ENCODE peak calls at places on chromosomes 12 and 14, in seven cellular contexts. J is neuronal stem cell, K is H9, L is IMR-90, R is trophoblast cell, G is mesenchymal stem cell, V is H1. B is an unnamed sample.

GRCh38 chr12:107593713-107594381 is 91.8 kb upstream of the PWP1 start:
- DNase-seq in J (no peak), K (no peak), L (no peak), R (peak; percentile 15), G (no peak), V (no peak), B (peak; percentile 53)

GRCh38 chr14:75979071-75979571 is 2.7 kb downstream of the TGFB3 start:
- DNase-seq in J (no peak), K (peak; percentile 62), L (peak; percentile 38), R (no peak), G (peak; percentile 18), V (peak; percentile 74), B (peak; percentile 57)

GRCh38 chr14:106820119-106820518 is 1293.7 kb downstream of the TMEM121 start:
- DNase-seq in J (no peak), K (no peak), L (no peak), R (no peak), G (no peak), V (no peak), B (no peak)

GRCh38 chr12:54300732-54301427 is at the start of gene NFE2:
- DNase-seq in J (peak; percentile 66), K (peak; percentile 93), L (peak; percentile 77), R (peak; percentile 90), G (peak; percentile 78), V (peak; percentile 85), B (peak; percentile 97)

GRCh38 chr14:24058260-24058950 is 6.6 kb downstream of the CARMIL3 start:
- DNase-seq in J (peak; percentile 72), K (no peak), L (peak; percentile 64), R (peak; percentile 71), G (peak; percentile 76), V (peak; percentile 84), B (peak; percentile 80)

GRCh38 chr12:75766263-75767160 is 255.1 kb upstream of the KRR1 start:
- DNase-seq in J (no peak), K (no peak), L (peak; percentile 80), R (no peak), G (peak; percentile 59), V (no peak), B (peak; percentile 78)

GRCh38 chr12:57459750-57460400 is at the start of gene GLI1:
- DNase-seq in J (no peak), K (peak; percentile 72), L (peak; percentile 28), R (no peak), G (no peak), V (no peak), B (peak; percentile 36)

GRCh38 chr14:65847065-65847847 is 434.7 kb downstream of the FUT8 start:
- DNase-seq in J (no peak), K (no peak), L (no peak), R (no peak), G (no peak), V (no peak), B (no peak)

GRCh38 chr14:96252323-96253052 is 3.5 kb upstream of the BDKRB1 start:
- DNase-seq in J (no peak), K (no peak), L (no peak), R (no peak), G (no peak), V (no peak), B (no peak)

GRCh38 chr12:79689477-79690155 is 1.1 kb downstream of the PAWR start:
- DNase-seq in J (peak; percentile 42), K (peak; percentile 57), L (peak; percentile 55), R (peak; percentile 45), G (peak; percentile 77), V (peak; percentile 66), B (peak; percentile 83)

GRCh38 chr12:88401153-88401552 is 179.1 kb downstream of the KITLG start:
- DNase-seq in J (no peak), K (no peak), L (peak; percentile 58), R (no peak), G (no peak), V (no peak), B (no peak)

GRCh38 chr14:23579311-23579630 is 681 bp upstream of the JPH4 start:
- DNase-seq in J (no peak), K (no peak), L (no peak), R (no peak), G (no peak), V (peak; percentile 50), B (no peak)

GRCh38 chr14:51304956-51305355 is 64.9 kb downstream of the TMX1 start:
- DNase-seq in J (no peak), K (no peak), L (peak; percentile 96), R (no peak), G (peak; percentile 99), V (no peak), B (no peak)

GRCh38 chr12:62683724-62684501 is 217.3 kb downstream of the MON2 start:
- DNase-seq in J (no peak), K (no peak), L (peak; percentile 30), R (no peak), G (no peak), V (no peak), B (peak; percentile 36)

GRCh38 chr12:18323159-18323558 is 61.8 kb downstream of the PIK3C2G start:
- DNase-seq in J (no peak), K (no peak), L (peak; percentile 52), R (no peak), G (peak; percentile 10), V (no peak), B (no peak)

GRCh38 chr12:7142057-7142644 is 12.0 kb downstream of the CLSTN3 start:
- DNase-seq in J (peak; percentile 39), K (peak; percentile 81), L (peak; percentile 39), R (peak; percentile 46), G (peak; percentile 59), V (peak; percentile 85), B (peak; percentile 76)

GRCh38 chr12:82972624-82973023 is 285.9 kb downstream of the TMTC2 start:
- DNase-seq in J (no peak), K (no peak), L (no peak), R (no peak), G (no peak), V (no peak), B (no peak)

GRCh38 chr12:68240975-68241374 is 12.4 kb downstream of the IL22 start:
- DNase-seq in J (no peak), K (no peak), L (peak; percentile 57), R (no peak), G (peak; percentile 59), V (no peak), B (no peak)

GRCh38 chr12:96210376-96211055 is 16.3 kb downstream of the ELK3 start:
- DNase-seq in J (no peak), K (no peak), L (no peak), R (no peak), G (no peak), V (no peak), B (no peak)

DNA sequence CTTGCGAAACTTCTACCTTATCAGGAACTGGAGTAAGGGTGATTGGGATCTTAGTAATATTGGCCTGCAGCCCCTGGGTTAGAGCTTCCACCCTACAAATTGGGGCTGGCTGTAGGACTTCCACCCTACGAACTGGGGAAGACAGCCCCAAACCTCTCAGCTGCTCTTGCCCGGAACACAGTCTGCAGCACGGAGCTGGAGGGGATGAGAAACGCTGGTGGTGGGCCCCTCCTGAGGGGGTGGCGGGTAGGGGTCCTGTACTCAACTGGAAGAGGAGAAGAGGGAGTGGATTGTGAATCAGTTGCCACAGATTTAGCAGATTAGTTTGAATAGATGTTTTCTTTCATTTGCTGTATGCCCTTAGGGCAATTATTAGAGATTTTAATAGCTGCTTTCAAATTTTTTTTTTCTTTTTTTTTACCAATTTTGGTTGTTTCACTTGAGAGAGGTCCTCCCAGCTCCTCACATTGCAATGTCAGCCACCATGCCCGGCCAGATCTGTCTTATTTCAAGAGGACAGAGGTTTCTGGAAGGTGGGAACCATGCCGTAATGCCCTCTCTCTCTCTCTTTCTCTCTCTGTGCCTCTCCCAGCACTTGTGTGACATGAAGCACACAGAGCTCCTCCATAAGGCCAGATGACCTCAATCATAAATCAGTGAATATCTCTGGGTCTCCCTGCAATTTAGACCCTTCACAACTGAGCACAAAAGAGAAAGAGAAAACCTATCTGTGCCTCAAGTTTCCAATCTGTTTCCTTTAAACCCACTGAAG is 123.3 kb downstream of the DICER1 start:
- DNase-seq in J (no peak), K (no peak), L (no peak), R (no peak), G (no peak), V (peak; percentile 19), B (no peak)
- H2BK120ac ChIP-seq in J (no peak overlapping the region), K (no peak overlapping the region), L (no peak overlapping the region), R (no peak overlapping the region), G (no peak overlapping the region), V (no peak overlapping the region), B (no peak overlapping the region)

DNA sequence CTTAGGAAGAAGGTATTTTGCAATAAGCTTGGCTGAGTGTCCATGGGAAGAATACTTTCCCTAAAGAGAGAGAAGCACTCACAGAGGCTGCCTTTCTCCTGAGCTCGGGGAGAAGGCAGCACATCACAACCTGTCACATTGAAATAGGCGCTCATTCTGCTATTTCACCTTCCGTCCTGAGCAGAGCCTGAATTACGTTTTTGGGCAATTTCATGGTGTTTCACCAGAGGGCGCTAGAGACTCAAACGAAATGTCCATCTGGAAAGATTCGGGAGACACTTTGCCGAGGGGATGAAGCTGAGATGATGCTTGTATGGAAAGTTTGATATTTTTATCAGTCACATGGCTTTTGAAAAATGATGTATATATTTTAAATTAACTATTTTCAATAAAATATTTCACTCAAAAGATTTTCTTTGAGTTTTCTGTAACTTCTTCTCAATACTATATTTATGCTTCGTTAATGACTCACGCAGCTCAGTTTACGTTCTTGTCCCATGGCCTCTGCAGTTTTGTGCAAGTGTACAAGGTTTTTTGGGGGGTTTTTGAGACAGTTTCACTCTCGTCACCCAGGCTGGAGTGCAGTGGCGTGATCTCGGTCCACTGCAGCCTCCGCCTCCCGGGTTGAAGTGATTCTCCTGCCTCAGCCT is 17.4 kb upstream of the B4GALNT3 start:
- DNase-seq in J (peak; percentile 74), K (peak; percentile 74), L (peak; percentile 42), R (peak; percentile 60), G (peak; percentile 59), V (peak; percentile 88), B (peak; percentile 77)
- H2BK120ac ChIP-seq in J (no peak overlapping the region), K (no peak overlapping the region), L (no peak overlapping the region), R (no peak overlapping the region), G (no peak overlapping the region), V (no peak overlapping the region), B (no peak overlapping the region)

DNA sequence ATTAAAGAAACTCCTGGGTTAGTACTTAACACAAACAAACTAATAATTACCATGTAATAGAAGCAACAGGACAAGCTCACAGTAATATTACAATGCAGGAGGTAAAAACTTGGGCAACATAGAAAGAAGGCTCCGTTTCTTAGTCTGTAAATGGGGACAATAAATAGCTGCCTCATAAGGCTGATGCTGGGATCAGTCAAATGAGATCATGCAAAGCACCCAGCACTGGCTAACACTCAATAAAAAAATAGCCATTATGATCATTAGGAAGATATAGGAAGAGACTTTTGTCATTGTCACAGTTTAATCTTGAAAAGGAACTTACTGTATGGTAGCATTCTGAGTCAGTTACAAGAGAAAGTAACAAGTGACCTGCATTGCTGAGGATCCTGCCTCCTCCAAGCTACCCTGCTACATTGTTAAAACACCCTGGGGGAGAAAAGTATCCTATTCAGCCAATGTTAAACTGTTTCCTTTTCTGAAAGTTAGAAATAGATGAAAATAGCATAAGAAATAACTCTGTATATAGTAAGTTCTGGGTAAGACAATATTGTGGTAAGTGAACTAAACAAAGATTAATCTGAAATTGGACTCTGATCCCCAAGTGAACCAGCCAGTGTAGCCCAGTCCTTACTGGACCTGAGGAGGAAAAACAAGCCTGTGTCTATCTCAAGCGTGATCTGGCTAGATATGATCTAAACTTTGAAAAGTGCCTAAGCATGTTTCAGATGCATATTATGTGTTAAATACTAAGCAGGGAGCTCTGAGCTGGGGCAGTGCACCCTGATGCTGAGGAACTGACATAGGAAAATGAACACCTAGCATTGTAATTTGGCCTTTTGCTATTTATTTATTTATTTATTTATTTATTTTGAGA is 3.6 kb upstream of the NUDT4 start:
- DNase-seq in J (no peak), K (no peak), L (no peak), R (peak; percentile 69), G (no peak), V (no peak), B (peak; percentile 46)
- H2BK120ac ChIP-seq in J (no peak overlapping the region), K (no peak overlapping the region), L (no peak overlapping the region), R (no peak overlapping the region), G (no peak overlapping the region), V (no peak overlapping the region), B (no peak overlapping the region)

GRCh38 chr12:131153016-131153415 is 199.3 kb downstream of the ADGRD1 start:
- DNase-seq in J (no peak), K (no peak), L (no peak), R (no peak), G (no peak), V (no peak), B (no peak)
- H2BK120ac ChIP-seq in J (no peak overlapping the region), K (no peak overlapping the region), L (no peak overlapping the region), R (no peak overlapping the region), G (no peak overlapping the region), V (no peak overlapping the region), B (no peak overlapping the region)